ENCODE peak calls at places on chromosomes 13 and 19, in ten cellular contexts. K is bronchial epithelial cell; L is OCI-LY7; V is cardiac fibroblast; Y is heart left ventricle; F is PC-3; A is effector memory CD4-positive, alpha-beta T cell; I is Peyer's patch; U is A549; M is fibroblast of lung. C is an unnamed sample.

GRCh38 chr19:43675269-43675879 is 5.4 kb upstream of the PLAUR start:
- DNase-seq in K (peak), L (no peak), V (no peak), Y (no peak), F (peak), A (no peak), I (peak), U (peak), M (peak), C (no peak)

GRCh38 chr13:35144496-35144895 is 202.4 kb downstream of the NBEA start:
- DNase-seq in K (peak), L (no peak), V (peak), Y (no peak), F (peak), A (no peak), I (no peak), U (no peak), M (no peak), C (no peak)

GRCh38 chr19:49746206-49746958 is 16.7 kb downstream of the TSKS start:
- DNase-seq in K (no peak), L (peak), V (peak), Y (peak), F (peak), A (peak), I (peak), U (peak), M (peak), C (peak)

GRCh38 chr19:42076375-42076944 is 494 bp downstream of the ZNF574 start:
- DNase-seq in K (no peak), L (peak), V (no peak), Y (peak), F (peak), A (no peak), I (peak), U (no peak), M (peak), C (no peak)

GRCh38 chr13:40792284-40793051 is 3.1 kb downstream of the SLC25A15 start:
- DNase-seq in K (no peak), L (peak), V (no peak), Y (no peak), F (no peak), A (no peak), I (no peak), U (no peak), M (no peak), C (no peak)

GRCh38 chr13:50215389-50215788 is 200.1 kb downstream of the KCNRG start:
- DNase-seq in K (no peak), L (no peak), V (no peak), Y (no peak), F (no peak), A (no peak), I (no peak), U (no peak), M (no peak), C (peak)

GRCh38 chr13:79307866-79308298 is 98.2 kb downstream of the RBM26 start:
- DNase-seq in K (peak), L (peak), V (peak), Y (peak), F (peak), A (no peak), I (no peak), U (peak), M (peak), C (no peak)

GRCh38 chr13:113489549-113490495 is 689 bp downstream of the DCUN1D2 start:
- DNase-seq in K (peak), L (peak), V (peak), Y (no peak), F (peak), A (no peak), I (peak), U (no peak), M (peak), C (no peak)

GRCh38 chr13:95254341-95254740 is 46.9 kb downstream of the ABCC4 start:
- DNase-seq in K (peak), L (no peak), V (no peak), Y (no peak), F (peak), A (no peak), I (no peak), U (peak), M (no peak), C (no peak)

GRCh38 chr13:50309872-50310594 is 294.8 kb downstream of the KCNRG start:
- DNase-seq in K (no peak), L (no peak), V (no peak), Y (no peak), F (no peak), A (no peak), I (no peak), U (no peak), M (no peak), C (peak)

GRCh38 chr13:96032717-96033116 is 20.5 kb downstream of the UGGT2 start:
- DNase-seq in K (no peak), L (no peak), V (no peak), Y (no peak), F (no peak), A (no peak), I (no peak), U (no peak), M (no peak), C (no peak)

GRCh38 chr19:45900661-45901431 is 1.6 kb downstream of the MYPOP start:
- DNase-seq in K (no peak), L (no peak), V (no peak), Y (no peak), F (no peak), A (no peak), I (no peak), U (no peak), M (no peak), C (no peak)

GRCh38 chr13:74747186-74747955 is 613.2 kb upstream of the KLF12 start:
- DNase-seq in K (no peak), L (no peak), V (no peak), Y (no peak), F (no peak), A (no peak), I (no peak), U (no peak), M (no peak), C (no peak)

GRCh38 chr13:43239441-43239840 is 216.1 kb downstream of the DNAJC15 start:
- DNase-seq in K (peak), L (no peak), V (no peak), Y (no peak), F (no peak), A (no peak), I (no peak), U (no peak), M (no peak), C (no peak)

GRCh38 chr13:23946067-23946466 is 48.8 kb upstream of the C1QTNF9B start:
- DNase-seq in K (no peak), L (no peak), V (no peak), Y (no peak), F (no peak), A (no peak), I (no peak), U (no peak), M (no peak), C (no peak)

GRCh38 chr13:35881360-35881759 is 249.8 kb downstream of the DCLK1 start:
- DNase-seq in K (no peak), L (no peak), V (peak), Y (no peak), F (no peak), A (no peak), I (no peak), U (no peak), M (peak), C (no peak)

GRCh38 chr19:47280183-47280797 is 5.6 kb downstream of the INAFM1 start:
- DNase-seq in K (peak), L (peak), V (no peak), Y (no peak), F (peak), A (peak), I (peak), U (peak), M (no peak), C (peak)

GRCh38 chr19:51029718-51030117 is 3.3 kb upstream of the KLK11 start:
- DNase-seq in K (no peak), L (peak), V (no peak), Y (no peak), F (no peak), A (no peak), I (no peak), U (peak), M (no peak), C (peak)

GRCh38 chr13:43196171-43196611 is 172.8 kb downstream of the DNAJC15 start:
- DNase-seq in K (no peak), L (no peak), V (peak), Y (peak), F (no peak), A (no peak), I (no peak), U (no peak), M (peak), C (no peak)

GRCh38 chr19:14471436-14472187 is 3.5 kb downstream of the PTGER1 start:
- DNase-seq in K (no peak), L (no peak), V (no peak), Y (no peak), F (no peak), A (no peak), I (no peak), U (no peak), M (no peak), C (no peak)

GRCh38 chr19:35585844-35586243 is at the start of gene PMIS2:
- DNase-seq in K (no peak), L (peak), V (no peak), Y (no peak), F (no peak), A (no peak), I (no peak), U (peak), M (no peak), C (peak)

GRCh38 chr19:19873381-19873780 is 7.7 kb downstream of the ZNF253 start:
- DNase-seq in K (peak), L (no peak), V (no peak), Y (no peak), F (no peak), A (no peak), I (no peak), U (no peak), M (no peak), C (no peak)

GRCh38 chr19:29098863-29099481 is 114.0 kb downstream of the UQCRFS1 start:
- DNase-seq in K (peak), L (no peak), V (peak), Y (peak), F (peak), A (no peak), I (peak), U (peak), M (peak), C (no peak)

GRCh38 chr19:16447015-16447384 is 24.8 kb downstream of the EPS15L1 start:
- DNase-seq in K (peak), L (peak), V (peak), Y (peak), F (no peak), A (no peak), I (peak), U (no peak), M (peak), C (no peak)

GRCh38 chr13:108302279-108302678 is 32.8 kb downstream of the TNFSF13B start:
- DNase-seq in K (peak), L (no peak), V (no peak), Y (no peak), F (peak), A (no peak), I (no peak), U (no peak), M (no peak), C (no peak)

GRCh38 chr13:99086869-99087129 is 108.9 kb upstream of the DOCK9 start:
- DNase-seq in K (no peak), L (no peak), V (no peak), Y (no peak), F (no peak), A (no peak), I (no peak), U (no peak), M (peak), C (no peak)

GRCh38 chr13:39897636-39898035 is 242.2 kb downstream of the COG6 start:
- DNase-seq in K (no peak), L (no peak), V (peak), Y (no peak), F (no peak), A (no peak), I (no peak), U (no peak), M (no peak), C (no peak)

GRCh38 chr19:49690656-49691242 is at the start of gene CPT1C:
- DNase-seq in K (peak), L (no peak), V (peak), Y (peak), F (peak), A (peak), I (peak), U (no peak), M (peak), C (no peak)

GRCh38 chr13:33931397-33931987 is 113.5 kb downstream of the RFC3 start:
- DNase-seq in K (peak), L (peak), V (peak), Y (no peak), F (peak), A (no peak), I (no peak), U (peak), M (peak), C (peak)

GRCh38 chr19:18436651-18437478 is 1.1 kb downstream of the ISYNA1 start:
- DNase-seq in K (peak), L (peak), V (peak), Y (peak), F (peak), A (peak), I (peak), U (peak), M (peak), C (peak)

GRCh38 chr13:32056316-32056715 is 24.7 kb downstream of the FRY start:
- DNase-seq in K (no peak), L (no peak), V (no peak), Y (no peak), F (peak), A (no peak), I (no peak), U (no peak), M (no peak), C (no peak)

GRCh38 chr13:27359203-27359821 is 65.1 kb upstream of the GTF3A start:
- DNase-seq in K (peak), L (peak), V (peak), Y (peak), F (peak), A (peak), I (peak), U (peak), M (peak), C (peak)

GRCh38 chr13:95822303-95822702 is 145.4 kb downstream of the DNAJC3 start:
- DNase-seq in K (no peak), L (no peak), V (no peak), Y (no peak), F (no peak), A (no peak), I (no peak), U (no peak), M (no peak), C (no peak)

GRCh38 chr13:21511841-21512240 is 52.7 kb upstream of the ZDHHC20 start:
- DNase-seq in K (peak), L (no peak), V (peak), Y (no peak), F (no peak), A (no peak), I (no peak), U (no peak), M (no peak), C (no peak)

GRCh38 chr13:77521595-77522367 is 13.7 kb upstream of the SCEL start:
- DNase-seq in K (peak), L (no peak), V (peak), Y (no peak), F (peak), A (no peak), I (no peak), U (peak), M (no peak), C (no peak)

GRCh38 chr19:533485-534058 is 2.0 kb downstream of the CDC34 start:
- DNase-seq in K (no peak), L (no peak), V (no peak), Y (no peak), F (no peak), A (no peak), I (no peak), U (no peak), M (no peak), C (no peak)

GRCh38 chr19:1223018-1223855 is 14.6 kb downstream of the CBARP start:
- DNase-seq in K (peak), L (peak), V (peak), Y (no peak), F (peak), A (no peak), I (peak), U (peak), M (no peak), C (no peak)

GRCh38 chr19:3609779-3610719 is 3.4 kb upstream of the TBXA2R start:
- DNase-seq in K (no peak), L (no peak), V (no peak), Y (no peak), F (peak), A (no peak), I (no peak), U (peak), M (no peak), C (no peak)

GRCh38 chr13:30880756-30881155 is 25.3 kb upstream of the MEDAG start:
- DNase-seq in K (peak), L (no peak), V (peak), Y (peak), F (peak), A (no peak), I (no peak), U (peak), M (peak), C (no peak)
- H3K4me3 ChIP-seq in K (no peak), L (no peak), V (no peak), Y (no peak), F (no peak), A (no peak), I (no peak), U (no peak), M (no peak), C (no peak)

GRCh38 chr19:48634036-48634342 is 3.2 kb downstream of the DBP start:
- DNase-seq in K (no peak), L (no peak), V (no peak), Y (no peak), F (no peak), A (no peak), I (no peak), U (no peak), M (no peak), C (no peak)
- H3K4me3 ChIP-seq in K (no peak), L (peak), V (no peak), Y (peak), F (peak), A (peak), I (no peak), U (no peak), M (peak), C (peak)

GRCh38 chr13:112200200-112200599 is 133.3 kb downstream of the SOX1 start:
- DNase-seq in K (no peak), L (no peak), V (no peak), Y (no peak), F (no peak), A (no peak), I (no peak), U (no peak), M (no peak), C (no peak)
- H3K4me3 ChIP-seq in K (no peak), L (no peak), V (no peak), Y (no peak), F (no peak), A (no peak), I (no peak), U (no peak), M (no peak), C (no peak)

GRCh38 chr19:40147338-40147692 is 43.9 kb upstream of the MAP3K10 start:
- DNase-seq in K (no peak), L (no peak), V (no peak), Y (no peak), F (no peak), A (no peak), I (no peak), U (no peak), M (no peak), C (no peak)
- H3K4me3 ChIP-seq in K (no peak), L (no peak), V (no peak), Y (no peak), F (no peak), A (no peak), I (no peak), U (peak), M (no peak), C (no peak)

GRCh38 chr19:32671883-32672282 is 3.1 kb downstream of the ANKRD27 start:
- DNase-seq in K (no peak), L (no peak), V (peak), Y (no peak), F (no peak), A (no peak), I (no peak), U (no peak), M (no peak), C (no peak)

GRCh38 chr19:32675720-32676185 is at the start of gene RGS9BP:
- DNase-seq in K (peak), L (no peak), V (peak), Y (peak), F (peak), A (peak), I (peak), U (peak), M (peak), C (peak)

GRCh38 chr19:32674153-32674958 is 624 bp downstream of the ANKRD27 start:
- DNase-seq in K (no peak), L (no peak), V (no peak), Y (no peak), F (no peak), A (peak), I (no peak), U (no peak), M (no peak), C (no peak)

GRCh38 chr19:32674959-32675719 is at the start of gene ANKRD27:
- DNase-seq in K (peak), L (peak), V (peak), Y (peak), F (peak), A (peak), I (peak), U (peak), M (peak), C (peak)

DNA sequence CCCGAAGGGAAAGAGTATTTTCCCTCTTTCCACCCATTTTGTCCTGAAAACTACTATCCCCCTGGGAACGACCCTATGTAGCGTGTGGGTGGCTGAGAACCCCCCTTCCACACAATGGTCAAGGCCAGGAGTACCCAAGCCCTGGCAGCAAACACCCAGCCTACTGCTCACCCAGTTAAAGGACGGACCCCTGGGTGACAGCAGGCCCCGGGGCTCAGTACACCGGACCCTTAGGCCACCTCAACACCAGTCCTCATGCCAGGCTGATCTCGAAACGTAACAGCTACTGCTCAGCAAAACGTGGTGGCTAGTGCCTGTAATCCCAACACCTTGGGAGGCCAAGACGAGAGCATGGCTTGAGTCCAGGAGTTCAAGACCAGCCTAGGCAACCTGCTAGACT is 1.4 kb downstream of the ANKRD27 start:
- DNase-seq in K (no peak), L (no peak), V (no peak), Y (no peak), F (no peak), A (no peak), I (no peak), U (no peak), M (no peak), C (no peak)
- H3K4me3 ChIP-seq in K (no peak), L (peak), V (peak), Y (peak), F (peak), A (no peak), I (no peak), U (no peak), M (peak), C (no peak)

GRCh38 chr13:30000373-30000770 is 150.0 kb upstream of the UBL3 start:
- DNase-seq in K (no peak), L (no peak), V (no peak), Y (no peak), F (no peak), A (no peak), I (no peak), U (no peak), M (no peak), C (no peak)

GRCh38 chr13:30002577-30002976 is 152.2 kb upstream of the UBL3 start:
- DNase-seq in K (peak), L (no peak), V (peak), Y (no peak), F (peak), A (no peak), I (no peak), U (peak), M (peak), C (no peak)

GRCh38 chr13:29999492-30000372 is 149.3 kb upstream of the UBL3 start:
- DNase-seq in K (no peak), L (no peak), V (no peak), Y (no peak), F (no peak), A (no peak), I (no peak), U (no peak), M (no peak), C (no peak)

GRCh38 chr13:30006246-30006645 is 155.8 kb upstream of the UBL3 start:
- DNase-seq in K (no peak), L (no peak), V (no peak), Y (no peak), F (no peak), A (no peak), I (no peak), U (no peak), M (no peak), C (peak)

GRCh38 chr13:30004204-30004603 is 153.8 kb upstream of the UBL3 start:
- DNase-seq in K (peak), L (no peak), V (no peak), Y (no peak), F (no peak), A (no peak), I (no peak), U (peak), M (no peak), C (no peak)
- H3K4me3 ChIP-seq in K (no peak), L (no peak), V (no peak), Y (no peak), F (no peak), A (no peak), I (no peak), U (no peak), M (no peak), C (no peak)